ENCODE peak calls at places on chromosome 9, in four cellular contexts. L, Y, N and A are unnamed samples.

GRCh38 chr9:4048441-4048840 is 251.4 kb downstream of the GLIS3 start:
- DNase-seq in N (no peak), Y (no peak), L (no peak), A (no peak)

GRCh38 chr9:128128836-128129590 is 1.5 kb upstream of the PTGES2 start:
- DNase-seq in L (no peak), N (no peak), Y (no peak), A (no peak)

GRCh38 chr9:2411459-2412215 is 209.9 kb upstream of the VLDLR start:
- DNase-seq in N (no peak), L (no peak), Y (no peak), A (no peak)

GRCh38 chr9:104260004-104260403 is 165.9 kb downstream of the SMC2 start:
- DNase-seq in N (no peak), Y (no peak), L (no peak), A (no peak)

GRCh38 chr9:117303643-117304230 is 111.1 kb downstream of the ASTN2 start:
- DNase-seq in L (no peak), N (no peak), Y (no peak), A (no peak)

GRCh38 chr9:21677834-21678233 is 124.6 kb upstream of the MTAP start:
- DNase-seq in Y (no peak), L (no peak), N (no peak), A (no peak)

GRCh38 chr9:16335788-16336580 is 534.5 kb downstream of the BNC2 start:
- DNase-seq in N (peak), Y (no peak), L (peak), A (peak)

GRCh38 chr9:95791695-95792094 is 83.8 kb upstream of the ERCC6L2 start:
- DNase-seq in L (no peak), Y (no peak), N (no peak), A (no peak)

GRCh38 chr9:90086076-90086475 is 481.3 kb downstream of the GADD45G start:
- DNase-seq in N (no peak), L (no peak), Y (no peak), A (no peak)

GRCh38 chr9:38683336-38683735 is 36.6 kb downstream of the FAM240B start:
- DNase-seq in Y (no peak), N (no peak), L (no peak), A (no peak)

GRCh38 chr9:128554155-128554862 is 1.9 kb downstream of the SPTAN1 start:
- DNase-seq in Y (peak), L (peak), N (peak), A (peak)